ENCODE peak calls at places on chromosomes 3 and 15, in eight cellular contexts. One of them, this sample, is unnamed.

GRCh38 chr15:79394231-79394630 is 37.9 kb upstream of the MINAR1 start:
- DNase-seq in WERI-Rb-1: no peak
- DNase-seq in GM23248: peak; percentile 83
- DNase-seq in cardiac muscle cell: no peak
- DNase-seq in H9: no peak
- DNase-seq in CD8-positive, alpha-beta T cell: no peak
- DNase-seq in Karpas-422: no peak
- DNase-seq in transverse colon: no peak
- DNase-seq in this sample: peak; percentile 8

GRCh38 chr3:191356586-191357439 is 26.5 kb upstream of the UTS2B start:
- DNase-seq in WERI-Rb-1: no peak
- DNase-seq in GM23248: peak; percentile 92
- DNase-seq in cardiac muscle cell: peak; percentile 78
- DNase-seq in H9: no peak
- DNase-seq in CD8-positive, alpha-beta T cell: no peak
- DNase-seq in Karpas-422: no peak
- DNase-seq in transverse colon: no peak
- DNase-seq in this sample: no peak

GRCh38 chr15:70266412-70267089 is 168.8 kb upstream of the TLE3 start:
- DNase-seq in WERI-Rb-1: no peak
- DNase-seq in GM23248: no peak
- DNase-seq in cardiac muscle cell: no peak
- DNase-seq in H9: no peak
- DNase-seq in CD8-positive, alpha-beta T cell: no peak
- DNase-seq in Karpas-422: no peak
- DNase-seq in transverse colon: peak; percentile 49
- DNase-seq in this sample: no peak

GRCh38 chr15:42890161-42890913 is 30.2 kb downstream of the TTBK2 start:
- DNase-seq in WERI-Rb-1: no peak
- DNase-seq in GM23248: peak; percentile 64
- DNase-seq in cardiac muscle cell: no peak
- DNase-seq in H9: no peak
- DNase-seq in CD8-positive, alpha-beta T cell: no peak
- DNase-seq in Karpas-422: no peak
- DNase-seq in transverse colon: no peak
- DNase-seq in this sample: peak; percentile 49

GRCh38 chr15:23497710-23498111 is 50.7 kb upstream of the GOLGA6L2 start:
- DNase-seq in WERI-Rb-1: peak; percentile 15
- DNase-seq in GM23248: peak; percentile 49
- DNase-seq in cardiac muscle cell: peak; percentile 14
- DNase-seq in H9: no peak
- DNase-seq in CD8-positive, alpha-beta T cell: no peak
- DNase-seq in Karpas-422: peak; percentile 64
- DNase-seq in transverse colon: no peak
- DNase-seq in this sample: no peak

GRCh38 chr15:65792988-65793812 is 1.1 kb upstream of the DENND4A start:
- DNase-seq in WERI-Rb-1: no peak
- DNase-seq in GM23248: no peak
- DNase-seq in cardiac muscle cell: no peak
- DNase-seq in H9: no peak
- DNase-seq in CD8-positive, alpha-beta T cell: no peak
- DNase-seq in Karpas-422: no peak
- DNase-seq in transverse colon: no peak
- DNase-seq in this sample: no peak

GRCh38 chr15:70198441-70199123 is 100.9 kb upstream of the TLE3 start:
- DNase-seq in WERI-Rb-1: no peak
- DNase-seq in GM23248: no peak
- DNase-seq in cardiac muscle cell: no peak
- DNase-seq in H9: no peak
- DNase-seq in CD8-positive, alpha-beta T cell: no peak
- DNase-seq in Karpas-422: peak; percentile 96
- DNase-seq in transverse colon: no peak
- DNase-seq in this sample: no peak

GRCh38 chr15:41894791-41895463 is 1.1 kb upstream of the SPTBN5 start:
- DNase-seq in WERI-Rb-1: peak; percentile 30
- DNase-seq in GM23248: peak; percentile 94
- DNase-seq in cardiac muscle cell: no peak
- DNase-seq in H9: peak; percentile 58
- DNase-seq in CD8-positive, alpha-beta T cell: peak; percentile 95
- DNase-seq in Karpas-422: peak; percentile 55
- DNase-seq in transverse colon: peak; percentile 68
- DNase-seq in this sample: no peak

GRCh38 chr3:67090472-67090871 is 92.4 kb downstream of the KBTBD8 start:
- DNase-seq in WERI-Rb-1: no peak
- DNase-seq in GM23248: peak; percentile 64
- DNase-seq in cardiac muscle cell: no peak
- DNase-seq in H9: no peak
- DNase-seq in CD8-positive, alpha-beta T cell: no peak
- DNase-seq in Karpas-422: no peak
- DNase-seq in transverse colon: no peak
- DNase-seq in this sample: no peak

GRCh38 chr3:46880884-46881818 is 3.6 kb downstream of the PTH1R start:
- DNase-seq in WERI-Rb-1: no peak
- DNase-seq in GM23248: no peak
- DNase-seq in cardiac muscle cell: no peak
- DNase-seq in H9: no peak
- DNase-seq in CD8-positive, alpha-beta T cell: no peak
- DNase-seq in Karpas-422: no peak
- DNase-seq in transverse colon: no peak
- DNase-seq in this sample: no peak

GRCh38 chr15:92451225-92451825 is 57.6 kb downstream of the ST8SIA2 start:
- DNase-seq in WERI-Rb-1: no peak
- DNase-seq in GM23248: peak; percentile 81
- DNase-seq in cardiac muscle cell: no peak
- DNase-seq in H9: no peak
- DNase-seq in CD8-positive, alpha-beta T cell: no peak
- DNase-seq in Karpas-422: no peak
- DNase-seq in transverse colon: no peak
- DNase-seq in this sample: peak; percentile 7

GRCh38 chr15:101070502-101071273 is 151.5 kb downstream of the LRRK1 start:
- DNase-seq in WERI-Rb-1: no peak
- DNase-seq in GM23248: peak; percentile 90
- DNase-seq in cardiac muscle cell: no peak
- DNase-seq in H9: no peak
- DNase-seq in CD8-positive, alpha-beta T cell: no peak
- DNase-seq in Karpas-422: no peak
- DNase-seq in transverse colon: no peak
- DNase-seq in this sample: peak; percentile 30

GRCh38 chr3:31275583-31275982 is 257.1 kb upstream of the STT3B start:
- DNase-seq in WERI-Rb-1: no peak
- DNase-seq in GM23248: no peak
- DNase-seq in cardiac muscle cell: no peak
- DNase-seq in H9: no peak
- DNase-seq in CD8-positive, alpha-beta T cell: no peak
- DNase-seq in Karpas-422: no peak
- DNase-seq in transverse colon: no peak
- DNase-seq in this sample: no peak

GRCh38 chr3:169085827-169086226 is 577.7 kb downstream of the MECOM start:
- DNase-seq in WERI-Rb-1: no peak
- DNase-seq in GM23248: peak; percentile 94
- DNase-seq in cardiac muscle cell: no peak
- DNase-seq in H9: no peak
- DNase-seq in CD8-positive, alpha-beta T cell: no peak
- DNase-seq in Karpas-422: no peak
- DNase-seq in transverse colon: no peak
- DNase-seq in this sample: peak; percentile 84

GRCh38 chr3:791442-791841 is 301.4 kb upstream of the CNTN6 start:
- DNase-seq in WERI-Rb-1: no peak
- DNase-seq in GM23248: no peak
- DNase-seq in cardiac muscle cell: no peak
- DNase-seq in H9: no peak
- DNase-seq in CD8-positive, alpha-beta T cell: no peak
- DNase-seq in Karpas-422: no peak
- DNase-seq in transverse colon: no peak
- DNase-seq in this sample: no peak

DNA sequence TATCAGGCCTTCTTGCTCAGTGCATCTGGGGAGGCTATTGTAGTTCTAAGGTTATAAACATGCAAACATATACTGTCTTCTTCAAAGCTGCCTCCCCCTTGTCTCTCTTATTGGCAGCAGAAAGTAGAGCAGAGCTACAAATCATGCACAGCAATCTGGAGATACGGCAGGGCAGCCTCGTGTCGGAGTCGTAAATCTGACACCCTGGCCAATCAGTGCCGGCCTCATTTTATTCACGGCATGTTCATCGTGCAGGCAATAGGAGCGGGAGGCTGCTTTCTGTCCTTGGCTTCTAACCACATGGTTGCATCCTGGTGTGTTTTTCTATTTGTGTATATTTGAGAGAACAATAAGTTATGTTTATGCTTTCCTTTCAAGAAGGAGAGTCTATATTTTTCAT is 300.2 kb upstream of the CNTN6 start:
- DNase-seq in WERI-Rb-1: no peak
- DNase-seq in GM23248: no peak
- DNase-seq in cardiac muscle cell: no peak
- DNase-seq in H9: no peak
- DNase-seq in CD8-positive, alpha-beta T cell: no peak
- DNase-seq in Karpas-422: no peak
- DNase-seq in transverse colon: no peak
- DNase-seq in this sample: no peak
- H3K9me3 ChIP-seq in WERI-Rb-1: no peaks in the 10 kb centered on the region
- H3K9me3 ChIP-seq in GM23248: no peaks in the 10 kb centered on the region
- H3K9me3 ChIP-seq in cardiac muscle cell: no peaks in the 10 kb centered on the region
- H3K9me3 ChIP-seq in H9: no peaks in the 10 kb centered on the region
- H3K9me3 ChIP-seq in CD8-positive, alpha-beta T cell: no peaks in the 10 kb centered on the region
- H3K9me3 ChIP-seq in Karpas-422: no peaks in the 10 kb centered on the region
- H3K9me3 ChIP-seq in transverse colon: no peaks in the 10 kb centered on the region
- H3K9me3 ChIP-seq in this sample: peaks cover 10% of the 10 kb centered on the region

GRCh38 chr3:14517601-14518431 is 22.3 kb downstream of the GRIP2 start:
- DNase-seq in WERI-Rb-1: peak; percentile 2
- DNase-seq in GM23248: no peak
- DNase-seq in cardiac muscle cell: no peak
- DNase-seq in H9: peak; percentile 23
- DNase-seq in CD8-positive, alpha-beta T cell: no peak
- DNase-seq in Karpas-422: no peak
- DNase-seq in transverse colon: no peak
- DNase-seq in this sample: no peak
- H3K27me3 ChIP-seq in WERI-Rb-1: no peaks in the 10 kb centered on the region
- H3K27me3 ChIP-seq in GM23248: no peaks in the 10 kb centered on the region
- H3K27me3 ChIP-seq in cardiac muscle cell: no peaks in the 10 kb centered on the region
- H3K27me3 ChIP-seq in H9: no peaks in the 10 kb centered on the region
- H3K27me3 ChIP-seq in CD8-positive, alpha-beta T cell: no peaks in the 10 kb centered on the region
- H3K27me3 ChIP-seq in Karpas-422: no peaks in the 10 kb centered on the region
- H3K27me3 ChIP-seq in transverse colon: no peaks in the 10 kb centered on the region
- H3K27me3 ChIP-seq in this sample: peaks cover 37% of the 10 kb centered on the region

GRCh38 chr15:25182098-25182478 is 227.3 kb downstream of the SNRPN start:
- DNase-seq in WERI-Rb-1: no peak
- DNase-seq in GM23248: no peak
- DNase-seq in cardiac muscle cell: no peak
- DNase-seq in H9: no peak
- DNase-seq in CD8-positive, alpha-beta T cell: no peak
- DNase-seq in Karpas-422: no peak
- DNase-seq in transverse colon: no peak
- DNase-seq in this sample: no peak

GRCh38 chr15:25184356-25185155 is 229.8 kb downstream of the SNRPN start:
- DNase-seq in WERI-Rb-1: no peak
- DNase-seq in GM23248: no peak
- DNase-seq in cardiac muscle cell: no peak
- DNase-seq in H9: no peak
- DNase-seq in CD8-positive, alpha-beta T cell: peak; percentile 2
- DNase-seq in Karpas-422: no peak
- DNase-seq in transverse colon: no peak
- DNase-seq in this sample: no peak

GRCh38 chr15:25182736-25183445 is 228.1 kb downstream of the SNRPN start:
- DNase-seq in WERI-Rb-1: peak; percentile 11
- DNase-seq in GM23248: no peak
- DNase-seq in cardiac muscle cell: no peak
- DNase-seq in H9: peak; percentile 37
- DNase-seq in CD8-positive, alpha-beta T cell: peak; percentile 11
- DNase-seq in Karpas-422: no peak
- DNase-seq in transverse colon: no peak
- DNase-seq in this sample: no peak

GRCh38 chr15:25185156-25185710 is 230.4 kb downstream of the SNRPN start:
- DNase-seq in WERI-Rb-1: no peak
- DNase-seq in GM23248: no peak
- DNase-seq in cardiac muscle cell: no peak
- DNase-seq in H9: no peak
- DNase-seq in CD8-positive, alpha-beta T cell: peak; percentile 5
- DNase-seq in Karpas-422: no peak
- DNase-seq in transverse colon: no peak
- DNase-seq in this sample: no peak

DNA sequence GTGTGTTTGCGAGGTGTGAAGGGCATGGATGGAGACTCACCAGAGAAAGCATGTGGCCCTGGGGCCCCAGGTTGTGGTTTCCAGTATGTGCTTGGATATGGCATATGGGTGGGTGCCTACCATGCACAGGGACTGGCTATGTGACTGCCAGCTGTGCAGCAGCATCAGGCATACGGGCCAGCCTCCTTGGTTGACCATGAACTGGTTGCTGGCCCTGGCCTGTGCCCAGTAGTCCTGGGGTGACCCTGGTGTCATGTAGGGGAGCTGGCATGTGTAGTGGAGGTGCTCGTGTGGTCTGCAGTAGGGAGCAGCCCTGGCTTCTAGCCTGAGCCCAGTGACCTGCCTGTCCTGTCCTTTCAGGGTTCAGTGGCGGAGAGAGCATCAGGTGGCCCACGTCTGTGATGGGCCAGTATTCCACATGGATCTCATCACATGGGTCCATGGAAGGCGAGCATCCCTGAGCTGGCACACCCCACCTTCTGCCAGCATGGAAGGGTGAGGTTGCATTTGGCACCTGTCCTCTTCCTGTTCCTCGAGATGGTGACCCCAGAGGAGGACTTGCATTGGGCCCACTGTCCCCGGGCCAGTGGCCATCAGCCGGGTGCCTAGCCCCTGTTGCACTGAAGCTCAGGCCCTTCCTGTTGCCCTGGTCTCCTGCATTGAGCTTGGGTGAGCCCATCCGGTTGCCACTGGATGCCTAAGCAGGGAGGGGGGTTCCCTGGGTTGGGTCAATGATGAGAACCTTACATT is 229.0 kb downstream of the SNRPN start:
- DNase-seq in WERI-Rb-1: no peak
- DNase-seq in GM23248: no peak
- DNase-seq in cardiac muscle cell: no peak
- DNase-seq in H9: no peak
- DNase-seq in CD8-positive, alpha-beta T cell: peak; percentile 6
- DNase-seq in Karpas-422: no peak
- DNase-seq in transverse colon: no peak
- DNase-seq in this sample: no peak
- H3K9me3 ChIP-seq in WERI-Rb-1: no peaks in the 10 kb centered on the region
- H3K9me3 ChIP-seq in GM23248: no peaks in the 10 kb centered on the region
- H3K9me3 ChIP-seq in cardiac muscle cell: no peaks in the 10 kb centered on the region
- H3K9me3 ChIP-seq in H9: peaks cover 47% of the 10 kb centered on the region
- H3K9me3 ChIP-seq in CD8-positive, alpha-beta T cell: no peaks in the 10 kb centered on the region
- H3K9me3 ChIP-seq in Karpas-422: peaks cover 3% of the 10 kb centered on the region
- H3K9me3 ChIP-seq in transverse colon: peaks cover 4% of the 10 kb centered on the region
- H3K9me3 ChIP-seq in this sample: peaks cover 94% of the 10 kb centered on the region

DNA sequence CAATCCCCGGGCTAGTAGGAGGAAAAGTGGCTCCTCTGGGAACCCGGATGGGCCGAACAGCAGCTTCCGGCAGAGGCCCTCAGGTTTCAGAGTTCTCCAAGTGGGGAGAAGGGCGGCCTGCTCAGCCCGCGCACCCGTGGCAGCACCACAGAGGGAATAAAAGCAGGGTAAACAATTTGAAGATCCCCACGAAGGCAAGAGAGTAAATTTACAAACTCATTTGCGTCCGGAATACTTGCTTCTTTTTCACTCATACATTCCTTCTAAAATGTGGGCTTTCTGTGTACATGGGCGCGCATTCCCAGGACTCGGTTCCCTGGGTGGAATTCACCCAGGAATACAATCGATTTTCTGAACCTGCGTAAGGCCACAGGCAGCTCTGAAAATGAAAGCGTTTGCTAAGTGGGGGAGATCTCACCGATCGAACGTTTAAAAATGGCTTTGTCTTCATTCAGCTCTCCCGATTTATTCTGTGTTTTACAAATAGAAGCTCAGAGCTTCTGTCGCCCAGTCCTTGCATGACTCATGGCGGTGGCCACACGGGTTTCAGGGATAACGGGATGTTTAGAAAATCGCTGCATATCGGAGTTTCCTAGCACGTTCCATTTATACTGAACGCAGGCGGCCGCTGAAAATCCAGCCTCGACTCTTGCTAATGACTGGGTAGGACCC is 74.0 kb upstream of the POLG start:
- DNase-seq in WERI-Rb-1: no peak
- DNase-seq in GM23248: peak; percentile 21
- DNase-seq in cardiac muscle cell: no peak
- DNase-seq in H9: no peak
- DNase-seq in CD8-positive, alpha-beta T cell: no peak
- DNase-seq in Karpas-422: no peak
- DNase-seq in transverse colon: no peak
- DNase-seq in this sample: no peak
- H3K27me3 ChIP-seq in WERI-Rb-1: no peaks in the 10 kb centered on the region
- H3K27me3 ChIP-seq in GM23248: peaks cover 100% of the 10 kb centered on the region
- H3K27me3 ChIP-seq in cardiac muscle cell: peaks cover 100% of the 10 kb centered on the region
- H3K27me3 ChIP-seq in H9: peaks cover 97% of the 10 kb centered on the region
- H3K27me3 ChIP-seq in CD8-positive, alpha-beta T cell: peaks cover 72% of the 10 kb centered on the region
- H3K27me3 ChIP-seq in Karpas-422: no peaks in the 10 kb centered on the region
- H3K27me3 ChIP-seq in transverse colon: peaks cover 100% of the 10 kb centered on the region
- H3K27me3 ChIP-seq in this sample: peaks cover 98% of the 10 kb centered on the region

This sample was measured in AG04450.